ENCODE peak calls at places on chromosome 22, in four cellular contexts. G is tibial nerve, N is cardiac muscle cell, P is aorta. J is an unnamed sample. For H3K4me1 and H3K9me3, the result is how much of the 10 kb centered on the place peaks cover.

GRCh38 chr22:43828711-43829447 is 16.8 kb upstream of the EFCAB6 start:
- DNase-seq in G (peak), P (no peak), N (peak), J (no peak)

GRCh38 chr22:38959574-38959973 is 2.2 kb downstream of the APOBEC3A start:
- DNase-seq in N (no peak), P (peak), G (no peak), J (no peak)

GRCh38 chr22:23384451-23384850 is 195.6 kb downstream of the IGLL1 start:
- DNase-seq in G (no peak), P (no peak), N (no peak), J (no peak)

GRCh38 chr22:19115628-19116027 is 6.6 kb downstream of the DGCR2 start:
- DNase-seq in G (no peak), N (peak), P (no peak), J (peak)

GRCh38 chr22:36724836-36725235 is 21.3 kb upstream of the CACNG2 start:
- DNase-seq in G (no peak), P (no peak), N (no peak), J (no peak)

GRCh38 chr22:28051091-28051786 is 132.2 kb upstream of the PITPNB start:
- DNase-seq in N (no peak), P (no peak), G (no peak), J (no peak)

GRCh38 chr22:37231406-37232139 is 12.5 kb downstream of the RAC2 start:
- DNase-seq in P (peak), N (no peak), G (no peak), J (no peak)

GRCh38 chr22:44933829-44934735 is 75.7 kb downstream of the PHF21B start:
- DNase-seq in N (no peak), P (no peak), G (no peak), J (no peak)

GRCh38 chr22:46061431-46062231 is 84.7 kb upstream of the WNT7B start:
- DNase-seq in N (no peak), P (peak), G (peak), J (peak)

GRCh38 chr22:31337178-31337577 is 9.0 kb downstream of the PATZ1 start:
- DNase-seq in G (no peak), N (no peak), P (no peak), J (no peak)

GRCh38 chr22:39185601-39186012 is 33.1 kb upstream of the CBX7 start:
- DNase-seq in G (peak), P (peak), N (no peak), J (no peak)

GRCh38 chr22:19679476-19680099 is 34.7 kb upstream of the SEPTIN5 start:
- DNase-seq in N (peak), G (no peak), P (peak), J (peak)

GRCh38 chr22:45164217-45165123 is 745 bp downstream of the NUP50 start:
- DNase-seq in N (peak), P (peak), G (no peak), J (peak)

GRCh38 chr22:31870890-31871289 is 73.4 kb upstream of the YWHAH start:
- DNase-seq in N (no peak), P (no peak), G (no peak), J (no peak)

GRCh38 chr22:29780781-29781676 is 13.9 kb downstream of the UQCR10 start:
- DNase-seq in G (no peak), N (no peak), P (no peak), J (no peak)

GRCh38 chr22:39478461-39478860 is 21.6 kb downstream of the MGAT3 start:
- DNase-seq in N (peak), G (no peak), P (no peak), J (no peak)

GRCh38 chr22:27927608-27928007 is 8.6 kb upstream of the PITPNB start:
- DNase-seq in G (no peak), P (no peak), N (no peak), J (no peak)

GRCh38 chr22:37832022-37832857 is 9.1 kb downstream of the GALR3 start:
- DNase-seq in G (no peak), P (no peak), N (no peak), J (no peak)

GRCh38 chr22:50513175-50513574 is 5.2 kb downstream of the NCAPH2 start:
- DNase-seq in N (no peak), P (no peak), G (no peak), J (no peak)
- H3K4me1 ChIP-seq in N (under half), P (under half), G (under half), J (under half)

GRCh38 chr22:47484960-47485571 is 722.6 kb downstream of the TBC1D22A start:
- DNase-seq in P (no peak), G (no peak), N (no peak), J (no peak)
- H3K9me3 ChIP-seq in P (under half), G (under half), N (under half), J (under half)

GRCh38 chr22:35384567-35384966 is 3.7 kb downstream of the HMOX1 start:
- DNase-seq in G (no peak), P (no peak), N (no peak), J (no peak)
- H3K4me1 ChIP-seq in G (under half), P (under half), N (under half), J (under half)

DNA sequence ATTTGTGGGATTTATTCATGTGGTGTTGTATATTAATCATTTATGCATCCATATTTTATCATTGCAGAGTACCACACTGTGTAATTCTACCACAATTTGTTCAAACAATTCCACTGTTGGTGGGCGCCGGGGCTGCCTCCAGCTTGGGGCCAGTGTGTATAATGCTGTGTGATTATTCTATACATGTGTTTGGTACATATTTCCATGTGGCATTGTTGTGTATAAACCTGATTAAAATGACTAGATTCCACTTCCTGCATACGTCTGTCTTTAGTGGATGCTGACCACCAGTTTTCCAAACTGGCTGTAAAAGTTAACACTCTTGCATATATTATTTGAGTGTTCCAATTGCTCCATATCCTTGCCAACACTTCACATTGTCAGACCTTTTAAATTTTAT is 1213.8 kb downstream of the TBC1D22A start:
- DNase-seq in G (no peak), P (no peak), N (no peak), J (no peak)
- H3K9me3 ChIP-seq in G (under half), P (under half), N (under half), J (under half)